ENCODE peak calls at places on chromosomes 7 and 10, in nine cellular contexts. A, I, Q, R, F, O, U, G and S are unnamed samples. For H3K4me1 and H3K9me3, the result is how much of the 10 kb centered on the place peaks cover.

GRCh38 chr10:21989453-21990154 is 13.9 kb downstream of the DNAJC1 start:
- DNase-seq in A (peak), I (peak), Q (peak), R (peak), F (peak), O (peak), U (peak), G (peak), S (peak)

GRCh38 chr10:133529576-133529946 is 2.4 kb downstream of the CYP2E1 start:
- DNase-seq in A (no peak), I (no peak), Q (no peak), R (no peak), F (no peak), O (no peak), U (no peak), G (no peak), S (no peak)

GRCh38 chr10:77925795-77926565 is 575 bp downstream of the DLG5 start:
- DNase-seq in A (no peak), I (peak), Q (peak), R (peak), F (peak), O (no peak), U (peak), G (peak), S (peak)

GRCh38 chr10:50575477-50576244 is 48.1 kb downstream of the SGMS1 start:
- DNase-seq in A (no peak), I (no peak), Q (no peak), R (no peak), F (no peak), O (no peak), U (no peak), G (no peak), S (no peak)

GRCh38 chr10:88120599-88121333 is 257.3 kb downstream of the PTEN start:
- DNase-seq in A (no peak), I (no peak), Q (no peak), R (no peak), F (no peak), O (no peak), U (no peak), G (no peak), S (no peak)

GRCh38 chr7:64223366-64223765 is 4.9 kb upstream of the ZNF679 start:
- DNase-seq in A (no peak), I (no peak), Q (no peak), R (no peak), F (no peak), O (no peak), U (no peak), G (no peak), S (no peak)

GRCh38 chr10:120098242-120098930 is 205.9 kb downstream of the SEC23IP start:
- DNase-seq in A (no peak), I (no peak), Q (no peak), R (peak), F (no peak), O (no peak), U (no peak), G (no peak), S (no peak)

GRCh38 chr7:50342616-50343114 is 38.1 kb downstream of the IKZF1 start:
- DNase-seq in A (no peak), I (no peak), Q (no peak), R (no peak), F (no peak), O (no peak), U (peak), G (no peak), S (no peak)

GRCh38 chr7:128387663-128388485 is 21.9 kb downstream of the IMPDH1 start:
- DNase-seq in A (peak), I (peak), Q (peak), R (peak), F (peak), O (peak), U (peak), G (peak), S (no peak)

GRCh38 chr7:85866540-85866939 is 679.7 kb upstream of the SEMA3D start:
- DNase-seq in A (no peak), I (no peak), Q (no peak), R (no peak), F (no peak), O (no peak), U (no peak), G (no peak), S (no peak)

GRCh38 chr7:140653319-140654108 is 12.9 kb upstream of the DENND2A start:
- DNase-seq in A (peak), I (peak), Q (peak), R (peak), F (peak), O (peak), U (peak), G (peak), S (peak)

GRCh38 chr10:99785646-99786045 is 3.2 kb downstream of the ABCC2 start:
- DNase-seq in A (no peak), I (no peak), Q (no peak), R (no peak), F (no peak), O (no peak), U (no peak), G (no peak), S (no peak)

GRCh38 chr7:139808401-139808800 is 20.7 kb upstream of the TBXAS1 start:
- DNase-seq in A (no peak), I (no peak), Q (no peak), R (no peak), F (no peak), O (no peak), U (no peak), G (no peak), S (no peak)

DNA sequence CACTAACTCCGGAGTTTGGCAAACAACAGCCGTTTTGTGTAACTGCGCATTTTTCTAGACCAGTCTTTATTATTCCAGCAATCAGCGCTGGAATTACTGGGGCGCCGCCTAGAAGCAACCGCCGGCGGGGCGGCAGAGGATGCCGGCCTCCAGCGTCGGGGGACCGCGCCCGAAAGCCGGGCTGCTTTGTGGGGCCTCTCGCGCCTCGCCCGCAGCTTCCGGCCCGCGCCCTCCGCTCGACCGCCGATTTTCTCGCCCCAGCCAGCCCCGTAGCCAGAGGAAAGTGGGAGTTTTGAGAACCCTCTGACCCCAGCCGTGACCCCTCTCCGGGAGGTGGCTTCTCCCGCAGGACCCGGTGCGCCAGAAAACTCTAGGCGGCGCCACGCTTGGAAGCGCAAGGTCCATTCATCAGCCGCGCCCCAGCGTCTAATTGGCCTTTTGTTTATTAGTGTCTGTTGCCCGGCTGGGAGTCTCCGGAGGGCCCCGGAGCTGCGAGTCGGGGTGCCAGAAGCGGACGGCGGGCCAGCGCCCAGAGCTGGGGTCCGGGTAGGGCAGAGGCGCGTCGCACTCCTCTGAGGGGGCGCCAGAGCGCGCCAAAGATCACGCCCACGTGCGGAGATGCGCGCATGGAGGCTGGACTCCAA is 10.7 kb downstream of the EMX2 start:
- DNase-seq in A (no peak), I (no peak), Q (no peak), R (no peak), F (no peak), O (no peak), U (no peak), G (peak), S (no peak)
- H3K4me3 ChIP-seq in A (no peak), I (no peak), Q (no peak), R (no peak), F (no peak), O (no peak), U (no peak), G (peak), S (no peak)

DNA sequence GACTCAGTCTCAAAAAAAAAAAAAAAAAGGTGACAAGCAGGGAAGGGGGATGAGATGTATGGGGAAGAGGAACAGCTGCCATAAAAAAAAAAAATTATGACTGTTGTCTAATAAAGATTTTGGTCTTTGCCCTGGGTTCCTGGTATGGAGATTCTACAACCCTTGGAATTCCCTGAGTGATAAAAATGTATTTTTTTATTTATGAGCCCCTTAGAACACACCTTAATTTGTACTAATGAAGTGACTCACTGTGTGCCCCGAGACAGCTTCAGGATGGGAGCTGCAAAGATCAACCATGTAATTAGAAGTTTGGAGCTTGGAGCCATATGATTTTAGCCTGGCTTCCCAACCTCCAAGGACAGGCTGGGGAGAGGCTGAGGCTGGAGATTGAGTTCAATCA is 69.7 kb downstream of the NHLRC2 start:
- DNase-seq in A (no peak), I (no peak), Q (no peak), R (no peak), F (no peak), O (no peak), U (no peak), G (no peak), S (no peak)
- H3K4me1 ChIP-seq in A (under half), I (under half), Q (under half), R (under half), F (under half), O (under half), U (under half), G (under half), S (under half)

GRCh38 chr7:158315326-158315725 is 272.3 kb downstream of the PTPRN2 start:
- DNase-seq in A (no peak), I (no peak), Q (no peak), R (no peak), F (no peak), O (no peak), U (no peak), G (no peak), S (no peak)
- H3K9me3 ChIP-seq in A (under half), I (under half), Q (under half), R (under half), F (under half), O (half or more), U (under half), G (under half), S (under half)

DNA sequence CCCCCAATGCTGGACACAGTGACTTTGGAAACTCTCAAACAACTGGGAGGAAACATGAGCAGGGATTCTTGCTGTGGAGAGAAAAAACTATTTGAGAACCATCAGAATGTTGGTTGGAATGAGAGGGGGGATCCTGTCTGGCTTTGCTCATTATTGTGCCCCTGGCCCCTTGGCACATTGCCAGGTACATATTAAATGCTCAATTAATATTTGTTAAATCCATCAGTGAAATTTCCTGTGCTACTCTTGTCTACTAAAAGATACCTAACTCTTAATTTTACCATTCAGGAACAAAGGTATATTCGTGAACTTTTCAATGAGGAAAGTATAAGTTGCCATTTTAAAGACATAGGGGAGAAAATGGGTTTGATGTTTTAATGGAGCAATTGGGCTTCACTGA is 329.4 kb downstream of the OTUD1 start:
- DNase-seq in A (no peak), I (no peak), Q (no peak), R (no peak), F (no peak), O (no peak), U (no peak), G (no peak), S (no peak)
- H3K4me3 ChIP-seq in A (no peak), I (no peak), Q (no peak), R (no peak), F (no peak), O (no peak), U (no peak), G (no peak), S (no peak)

DNA sequence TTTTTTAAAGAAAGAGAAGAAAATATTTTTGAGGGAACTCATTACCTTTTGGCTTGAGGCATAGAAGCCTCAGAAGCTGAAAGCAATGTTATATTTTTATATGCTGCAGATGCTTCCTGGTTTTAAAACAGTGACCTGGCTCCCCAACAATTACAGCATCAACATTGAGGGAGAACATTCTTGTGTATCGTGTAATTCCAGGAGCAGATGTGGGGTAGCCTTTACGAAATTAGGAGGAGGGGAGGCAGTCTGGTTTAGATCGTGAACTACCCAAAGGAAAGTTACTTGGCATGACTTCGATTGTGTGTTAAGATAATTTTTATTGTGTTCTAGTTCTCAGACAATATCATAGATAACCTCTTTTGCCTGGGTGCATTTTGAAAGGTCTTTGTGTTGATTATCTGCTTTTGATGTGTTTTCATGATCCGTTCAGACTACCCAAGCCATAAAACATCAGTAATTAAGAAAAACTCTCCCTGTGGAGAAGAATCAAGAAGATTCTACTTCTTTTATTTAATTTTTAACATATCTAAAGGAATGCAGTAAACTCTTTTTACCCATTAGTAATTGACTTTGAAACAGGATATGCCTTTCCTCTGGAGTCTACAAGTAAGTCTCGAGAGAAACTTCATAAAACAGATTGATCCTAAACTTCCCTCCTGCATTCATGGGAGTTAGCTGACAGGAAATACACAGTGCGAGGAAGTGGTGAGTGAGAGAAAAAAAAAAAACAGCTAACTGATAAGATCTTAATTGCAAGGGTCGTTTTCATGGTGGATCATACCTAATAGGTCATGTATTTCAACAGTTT is 141.4 kb downstream of the KIAA1217 start:
- DNase-seq in A (no peak), I (no peak), Q (peak), R (no peak), F (no peak), O (peak), U (no peak), G (no peak), S (no peak)
- H3K4me1 ChIP-seq in A (under half), I (under half), Q (under half), R (under half), F (under half), O (under half), U (under half), G (under half), S (under half)

GRCh38 chr10:35442592-35442991 is 106.3 kb downstream of the CCNY start:
- DNase-seq in A (no peak), I (no peak), Q (no peak), R (no peak), F (no peak), O (no peak), U (no peak), G (no peak), S (no peak)
- H3K9me3 ChIP-seq in A (under half), I (under half), Q (under half), R (under half), F (under half), O (under half), U (under half), G (under half), S (under half)

DNA sequence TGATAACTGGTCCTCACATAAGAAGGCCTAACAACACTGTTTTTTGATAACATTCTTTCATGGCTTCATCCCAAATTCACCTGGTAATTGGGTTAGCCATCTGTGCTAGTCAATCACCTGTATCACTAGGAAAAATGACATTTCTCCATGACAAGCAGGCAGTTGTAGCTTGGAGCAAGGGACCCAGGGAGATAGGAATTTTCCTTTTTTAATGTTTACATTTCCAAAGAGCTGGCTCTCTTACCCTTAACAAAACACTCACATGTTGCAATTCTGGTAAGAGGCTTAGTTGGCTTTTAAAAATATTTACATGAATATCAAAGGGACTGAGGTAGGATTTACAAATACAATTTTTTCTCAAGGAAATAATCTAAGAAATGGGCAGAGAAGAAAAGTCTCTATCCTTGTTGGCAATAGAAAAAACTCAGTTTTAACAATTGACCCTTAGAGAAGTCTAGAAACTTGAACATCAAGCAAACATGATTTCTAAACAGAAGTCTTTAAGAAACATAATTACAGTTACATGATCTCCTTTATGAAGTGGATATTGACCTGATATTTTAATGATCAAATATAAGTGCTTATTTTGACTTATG is 16.1 kb upstream of the AKR1C1 start:
- DNase-seq in A (no peak), I (no peak), Q (peak), R (no peak), F (no peak), O (peak), U (no peak), G (no peak), S (no peak)
- H3K4me3 ChIP-seq in A (no peak), I (no peak), Q (peak), R (no peak), F (no peak), O (no peak), U (no peak), G (no peak), S (no peak)

DNA sequence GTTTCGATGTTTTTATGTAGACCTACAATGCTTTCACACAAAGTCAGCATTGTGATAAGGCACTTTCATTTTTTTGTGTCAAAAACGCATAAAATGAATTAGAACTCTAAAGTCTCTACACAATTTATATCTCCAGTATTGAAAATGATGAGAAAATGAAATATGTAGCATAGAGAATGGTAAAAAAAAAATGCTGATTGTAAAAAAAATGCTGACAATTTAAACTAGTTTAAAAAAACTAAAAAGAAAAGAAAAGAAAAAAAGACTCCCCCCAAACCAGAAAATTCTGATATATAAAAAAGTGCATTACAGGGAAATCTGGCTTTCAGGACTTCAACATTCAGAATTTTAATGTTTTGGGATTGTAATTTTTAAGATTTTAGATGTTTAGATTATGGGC is 148.1 kb downstream of the FZD1 start:
- DNase-seq in A (no peak), I (no peak), Q (no peak), R (no peak), F (no peak), O (no peak), U (no peak), G (no peak), S (no peak)
- H3K4me1 ChIP-seq in A (under half), I (under half), Q (under half), R (under half), F (under half), O (under half), U (under half), G (under half), S (under half)

GRCh38 chr7:53690411-53690810 is 655.0 kb downstream of the POM121L12 start:
- DNase-seq in A (no peak), I (no peak), Q (no peak), R (no peak), F (no peak), O (no peak), U (no peak), G (no peak), S (no peak)
- H3K9me3 ChIP-seq in A (under half), I (under half), Q (under half), R (under half), F (under half), O (under half), U (under half), G (under half), S (under half)

GRCh38 chr10:63702107-63702506 is 180.9 kb downstream of the REEP3 start:
- DNase-seq in A (no peak), I (no peak), Q (no peak), R (no peak), F (no peak), O (no peak), U (no peak), G (no peak), S (no peak)

GRCh38 chr10:63698815-63699205 is 177.6 kb downstream of the REEP3 start:
- DNase-seq in A (no peak), I (no peak), Q (peak), R (no peak), F (no peak), O (no peak), U (no peak), G (no peak), S (no peak)

GRCh38 chr10:63700935-63701263 is 179.7 kb downstream of the REEP3 start:
- DNase-seq in A (no peak), I (no peak), Q (no peak), R (no peak), F (no peak), O (peak), U (no peak), G (no peak), S (no peak)

GRCh38 chr10:63699785-63700184 is 178.6 kb downstream of the REEP3 start:
- DNase-seq in A (no peak), I (no peak), Q (peak), R (no peak), F (no peak), O (peak), U (peak), G (peak), S (no peak)

GRCh38 chr10:63700209-63700934 is 179.2 kb downstream of the REEP3 start:
- DNase-seq in A (peak), I (no peak), Q (peak), R (no peak), F (no peak), O (peak), U (peak), G (peak), S (no peak)
- H3K4me3 ChIP-seq in A (no peak), I (no peak), Q (no peak), R (no peak), F (no peak), O (no peak), U (no peak), G (no peak), S (no peak)